ENCODE peak calls at places on chromosome X, in six cellular contexts. L, V, H, K, A and W are unnamed samples.
A peak's percentile ranks its signal among the peaks of the same experiment; 100 is the strongest.

GRCh38 chrX:154398668-154399526 is 720 bp downstream of the RPL10 start:
- DNase-seq in V (peak; percentile 90), L (peak; percentile 90), A (peak; percentile 69), K (peak; percentile 52), H (peak; percentile 74), W (peak; percentile 79)

GRCh38 chrX:101385795-101386541 is at the start of gene BTK:
- DNase-seq in V (no peak), A (no peak), L (peak; percentile 90), K (no peak), H (no peak), W (no peak)

GRCh38 chrX:149950681-149951080 is 12.4 kb upstream of the EOLA2 start:
- DNase-seq in K (no peak), A (peak; percentile 9), V (no peak), H (peak; percentile 69), L (peak; percentile 47), W (peak; percentile 53)

GRCh38 chrX:70257599-70258288 is 2.3 kb downstream of the P2RY4 start:
- DNase-seq in A (no peak), K (no peak), V (no peak), L (peak; percentile 6), H (no peak), W (no peak)

GRCh38 chrX:18377802-18378201 is 23.3 kb upstream of the SCML2 start:
- DNase-seq in H (peak; percentile 20), L (peak; percentile 48), A (peak; percentile 42), V (no peak), K (no peak), W (peak; percentile 19)

GRCh38 chrX:69195197-69195596 is 29.9 kb upstream of the PJA1 start:
- DNase-seq in L (no peak), V (no peak), K (no peak), A (no peak), H (no peak), W (no peak)

GRCh38 chrX:17590892-17591740 is 146.2 kb upstream of the SCML1 start:
- DNase-seq in V (peak; percentile 71), A (peak; percentile 53), K (peak; percentile 8), L (peak; percentile 50), H (peak; percentile 80), W (peak; percentile 66)

GRCh38 chrX:119093991-119094741 is 21.4 kb downstream of the CT47C1 start:
- DNase-seq in A (peak; percentile 39), K (no peak), V (no peak), H (peak; percentile 61), L (no peak), W (no peak)

GRCh38 chrX:9207142-9207541 is 173.2 kb upstream of the FAM9B start:
- DNase-seq in L (no peak), K (no peak), V (no peak), H (peak; percentile 3), A (no peak), W (no peak)

GRCh38 chrX:42366181-42366580 is 411.8 kb downstream of the PPP1R2C start:
- DNase-seq in V (no peak), H (no peak), L (no peak), K (no peak), A (no peak), W (peak; percentile 27)

GRCh38 chrX:123267220-123267619 is 83.1 kb downstream of the GRIA3 start:
- DNase-seq in L (no peak), V (no peak), H (peak; percentile 70), K (no peak), A (no peak), W (no peak)

GRCh38 chrX:154602226-154602625 is 16.9 kb downstream of the CTAG1B start:
- DNase-seq in L (no peak), V (no peak), K (no peak), H (no peak), A (no peak), W (no peak)